ENCODE peak calls at places on chromosomes 2 and 18, in six cellular contexts. I is sigmoid colon; W is CD4-positive, CD25-positive, alpha-beta regulatory T cell; Q is colonic mucosa; K is HCT116; N is pancreas. Z is an unnamed sample.

GRCh38 chr2:84459944-84460429 is 907 bp upstream of the SUCLG1 start:
- DNase-seq in N (no peak), K (no peak), Q (no peak), I (no peak), W (no peak), Z (no peak)

GRCh38 chr2:167420261-167420660 is 532.0 kb downstream of the XIRP2 start:
- DNase-seq in K (no peak), Q (no peak), W (no peak), I (no peak), N (no peak), Z (no peak)

GRCh38 chr2:33583194-33583938 is 15.7 kb downstream of the FAM98A start:
- DNase-seq in I (no peak), W (no peak), N (no peak), K (no peak), Q (no peak), Z (no peak)

GRCh38 chr2:68292108-68292710 is 27.5 kb downstream of the CNRIP1 start:
- DNase-seq in K (peak; percentile 24), I (no peak), N (peak; percentile 16), Q (no peak), W (no peak), Z (no peak)

GRCh38 chr2:31810200-31810917 is 200.4 kb downstream of the MEMO1 start:
- DNase-seq in Q (no peak), W (no peak), K (no peak), I (no peak), N (no peak), Z (no peak)

GRCh38 chr2:27378096-27378808 is 2.3 kb downstream of the ZNF513 start:
- DNase-seq in Q (no peak), I (no peak), K (no peak), N (peak; percentile 46), W (no peak), Z (no peak)

GRCh38 chr2:213251618-213252017 is 32.6 kb upstream of the SPAG16 start:
- DNase-seq in N (no peak), W (no peak), I (no peak), Q (no peak), K (peak; percentile 50), Z (no peak)

GRCh38 chr2:48635786-48636185 is 18.1 kb downstream of the GTF2A1L start:
- DNase-seq in K (no peak), Q (no peak), N (no peak), W (no peak), I (no peak), Z (no peak)

GRCh38 chr2:118865106-118865505 is 17.7 kb upstream of the EN1 start:
- DNase-seq in K (peak; percentile 45), W (no peak), Q (no peak), I (no peak), N (peak; percentile 47), Z (peak; percentile 37)

GRCh38 chr2:217832115-217832514 is 170.7 kb downstream of the TNS1 start:
- DNase-seq in K (no peak), W (no peak), Q (no peak), N (no peak), I (no peak), Z (no peak)

GRCh38 chr18:79583426-79583825 is 96.2 kb upstream of the CTDP1 start:
- DNase-seq in N (no peak), Q (no peak), I (no peak), K (no peak), W (no peak), Z (peak; percentile 44)

GRCh38 chr2:239874636-239875356 is 150.3 kb downstream of the NDUFA10 start:
- DNase-seq in W (no peak), K (no peak), I (no peak), Q (peak; percentile 6), N (no peak), Z (no peak)

GRCh38 chr2:96407041-96407918 is 71.7 kb downstream of the NCAPH start:
- DNase-seq in W (peak; percentile 52), N (peak; percentile 63), Q (peak; percentile 56), K (peak; percentile 72), I (peak; percentile 82), Z (peak; percentile 74)

GRCh38 chr2:3287896-3288295 is 89.7 kb downstream of the EIPR1 start:
- DNase-seq in Q (no peak), K (no peak), I (no peak), N (no peak), W (no peak), Z (no peak)

GRCh38 chr2:3745901-3746300 is 42.5 kb downstream of the DCDC2C start:
- DNase-seq in N (no peak), W (no peak), K (no peak), I (no peak), Q (no peak), Z (no peak)

GRCh38 chr2:54545700-54546450 is 89.7 kb downstream of the SPTBN1 start:
- DNase-seq in Q (no peak), K (no peak), W (no peak), N (no peak), I (no peak), Z (no peak)

GRCh38 chr2:134392689-134393476 is 139.0 kb downstream of the MGAT5 start:
- DNase-seq in I (no peak), K (no peak), Q (no peak), N (no peak), W (no peak), Z (no peak)

GRCh38 chr2:185417688-185418087 is 320.9 kb upstream of the FSIP2 start:
- DNase-seq in I (no peak), N (no peak), W (no peak), Q (no peak), K (no peak), Z (no peak)

GRCh38 chr18:13587001-13587400 is 139.4 kb downstream of the FAM210A start:
- DNase-seq in N (no peak), Q (no peak), I (no peak), K (no peak), W (no peak), Z (no peak)
- H3K27ac ChIP-seq in N (no peak overlapping the region), Q (no peak overlapping the region), I (no peak overlapping the region), K (no peak overlapping the region), W (no peak overlapping the region), Z (no peak overlapping the region)

DNA sequence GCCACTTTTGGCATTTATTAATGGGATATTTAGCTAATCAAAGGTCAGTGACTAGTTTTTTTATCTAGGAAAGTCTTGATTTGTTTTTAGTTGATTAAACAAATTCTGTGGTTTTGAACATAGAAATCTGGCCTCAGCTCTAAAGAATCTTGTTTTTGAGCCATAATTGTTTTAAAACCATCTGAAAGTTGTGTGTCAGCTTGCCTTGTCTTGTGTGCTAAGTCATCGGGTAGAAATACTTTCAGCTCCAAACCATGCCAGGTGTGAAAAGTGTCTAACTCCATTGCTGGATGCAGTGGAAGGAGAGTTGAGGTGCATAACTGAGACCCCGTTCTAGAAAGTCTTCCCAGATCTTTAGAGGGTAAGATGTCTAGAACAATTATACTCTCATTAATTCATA is 22.7 kb downstream of the FARP2 start:
- DNase-seq in K (no peak), Q (no peak), I (no peak), N (no peak), W (no peak), Z (no peak)
- H3K27ac ChIP-seq in K (no peak overlapping the region), Q (no peak overlapping the region), I (peak overlapping the region; percentile 33), N (peak overlapping the region; percentile 10), W (no peak overlapping the region), Z (peak overlapping the region; percentile 81)

GRCh38 chr2:42141687-42142475 is 27.3 kb upstream of the EML4 start:
- DNase-seq in N (peak; percentile 24), W (no peak), Q (peak; percentile 76), I (peak; percentile 75), K (no peak), Z (peak; percentile 78)
- H3K27ac ChIP-seq in N (peak overlapping the region; percentile 72), W (peak overlapping the region; percentile 61), Q (peak overlapping the region; percentile 52), I (peak overlapping the region; percentile 71), K (no peak overlapping the region), Z (peak overlapping the region; percentile 65)

GRCh38 chr2:86066007-86066578 is 39.6 kb downstream of the POLR1A start:
- DNase-seq in K (no peak), W (no peak), N (no peak), Q (no peak), I (no peak), Z (no peak)

GRCh38 chr2:86069091-86069685 is 36.5 kb downstream of the POLR1A start:
- DNase-seq in N (no peak), K (no peak), Q (no peak), W (no peak), I (no peak), Z (no peak)

GRCh38 chr2:86069783-86070339 is 35.8 kb downstream of the POLR1A start:
- DNase-seq in K (no peak), I (no peak), Q (no peak), W (no peak), N (no peak), Z (no peak)

GRCh38 chr2:86066915-86067314 is 38.8 kb downstream of the POLR1A start:
- DNase-seq in N (no peak), Q (no peak), I (no peak), W (no peak), K (no peak), Z (no peak)

GRCh38 chr2:86068098-86069047 is 37.3 kb downstream of the POLR1A start:
- DNase-seq in I (no peak), N (no peak), Q (no peak), W (no peak), K (no peak), Z (no peak)
- H3K27ac ChIP-seq in I (no peak overlapping the region), N (no peak overlapping the region), Q (no peak overlapping the region), W (peak overlapping the region; percentile 34), K (no peak overlapping the region), Z (no peak overlapping the region)

DNA sequence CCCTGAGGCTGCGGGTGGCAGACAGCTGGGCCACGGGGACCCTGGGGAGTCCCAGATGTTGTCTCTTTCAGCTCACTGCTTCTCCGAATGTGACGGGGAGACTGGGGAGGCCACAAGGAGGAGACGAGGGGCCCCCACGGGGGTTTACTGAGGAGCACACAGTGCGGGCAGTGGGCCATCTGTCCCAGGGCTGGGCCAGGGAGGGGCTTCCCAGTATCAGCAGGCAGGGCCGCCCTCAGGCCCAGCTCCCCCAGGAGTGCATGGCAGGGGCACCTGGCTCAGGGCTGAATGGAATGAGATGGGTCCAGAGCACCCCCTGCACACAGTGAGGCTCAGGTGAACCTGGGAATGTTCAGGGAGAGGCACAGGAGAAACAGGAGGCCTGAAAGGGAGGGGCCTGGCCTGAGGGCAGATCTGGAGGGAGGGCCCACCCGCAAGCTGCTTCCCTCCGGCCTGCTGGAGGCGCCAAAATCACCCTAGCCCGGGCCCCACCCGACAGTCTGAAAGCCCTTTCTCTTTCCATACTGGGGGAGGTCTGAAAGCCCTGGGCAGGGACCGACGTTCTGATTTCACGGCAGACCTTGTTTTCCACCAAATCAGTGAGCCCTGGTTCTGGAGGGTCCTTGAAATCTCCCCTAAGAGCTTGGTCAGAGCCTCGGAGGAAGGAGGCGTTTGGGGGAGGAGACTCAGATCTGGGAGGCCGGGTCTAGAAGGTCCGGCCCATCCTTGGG is 35.5 kb upstream of the PTMA start:
- DNase-seq in N (no peak), W (no peak), I (peak; percentile 80), K (peak; percentile 79), Q (peak; percentile 89), Z (no peak)
- H3K27ac ChIP-seq in N (peak overlapping the region; percentile 26), W (no peak overlapping the region), I (peak overlapping the region; percentile 94), K (peak overlapping the region; percentile 93), Q (peak overlapping the region; percentile 95), Z (peak overlapping the region; percentile 93)

Z was measured in ascending aorta.